ENCODE peak calls at places on chromosomes 12 and 14, in seven cellular contexts. One of them, this sample, is unnamed.
A peak's percentile ranks its signal among the peaks of the same experiment; 100 is the strongest.

GRCh38 chr12:2779281-2779680 is 15.5 kb upstream of the FKBP4 start:
- DNase-seq in GM12878: no peak
- DNase-seq in heart left ventricle: no peak
- DNase-seq in NB4: peak; percentile 54
- DNase-seq in thyroid gland: no peak
- DNase-seq in esophagus squamous epithelium: no peak
- DNase-seq in sigmoid colon: no peak
- DNase-seq in this sample: peak; percentile 41

GRCh38 chr14:105195533-105196227 is 14.6 kb upstream of the NUDT14 start:
- DNase-seq in GM12878: no peak
- DNase-seq in heart left ventricle: no peak
- DNase-seq in NB4: peak; percentile 57
- DNase-seq in thyroid gland: no peak
- DNase-seq in esophagus squamous epithelium: no peak
- DNase-seq in sigmoid colon: no peak
- DNase-seq in this sample: no peak

GRCh38 chr14:32826404-32827082 is 112.1 kb upstream of the NPAS3 start:
- DNase-seq in GM12878: no peak
- DNase-seq in heart left ventricle: peak; percentile 27
- DNase-seq in NB4: no peak
- DNase-seq in thyroid gland: peak; percentile 47
- DNase-seq in esophagus squamous epithelium: no peak
- DNase-seq in sigmoid colon: no peak
- DNase-seq in this sample: no peak

GRCh38 chr12:30595742-30596141 is 99.9 kb downstream of the IPO8 start:
- DNase-seq in GM12878: no peak
- DNase-seq in heart left ventricle: no peak
- DNase-seq in NB4: no peak
- DNase-seq in thyroid gland: no peak
- DNase-seq in esophagus squamous epithelium: no peak
- DNase-seq in sigmoid colon: no peak
- DNase-seq in this sample: no peak

GRCh38 chr12:56634242-56634836 is 4.2 kb upstream of the BAZ2A start:
- DNase-seq in GM12878: no peak
- DNase-seq in heart left ventricle: peak; percentile 30
- DNase-seq in NB4: peak; percentile 45
- DNase-seq in thyroid gland: peak; percentile 89
- DNase-seq in esophagus squamous epithelium: no peak
- DNase-seq in sigmoid colon: no peak
- DNase-seq in this sample: peak; percentile 77

GRCh38 chr14:66284346-66284745 is 201.8 kb upstream of the CCDC196 start:
- DNase-seq in GM12878: no peak
- DNase-seq in heart left ventricle: no peak
- DNase-seq in NB4: no peak
- DNase-seq in thyroid gland: no peak
- DNase-seq in esophagus squamous epithelium: no peak
- DNase-seq in sigmoid colon: no peak
- DNase-seq in this sample: no peak

GRCh38 chr12:93777249-93777648 is 100.1 kb downstream of the CRADD start:
- DNase-seq in GM12878: no peak
- DNase-seq in heart left ventricle: peak; percentile 43
- DNase-seq in NB4: no peak
- DNase-seq in thyroid gland: no peak
- DNase-seq in esophagus squamous epithelium: no peak
- DNase-seq in sigmoid colon: no peak
- DNase-seq in this sample: no peak

GRCh38 chr12:120466560-120467315 is 2.8 kb downstream of the SRSF9 start:
- DNase-seq in GM12878: no peak
- DNase-seq in heart left ventricle: peak; percentile 30
- DNase-seq in NB4: peak; percentile 78
- DNase-seq in thyroid gland: peak; percentile 20
- DNase-seq in esophagus squamous epithelium: no peak
- DNase-seq in sigmoid colon: no peak
- DNase-seq in this sample: peak; percentile 13

GRCh38 chr14:45359766-45360165 is 106.8 kb upstream of the MIS18BP1 start:
- DNase-seq in GM12878: no peak
- DNase-seq in heart left ventricle: no peak
- DNase-seq in NB4: no peak
- DNase-seq in thyroid gland: no peak
- DNase-seq in esophagus squamous epithelium: no peak
- DNase-seq in sigmoid colon: no peak
- DNase-seq in this sample: no peak

GRCh38 chr14:35814371-35815005 is 5.4 kb upstream of the RALGAPA1 start:
- DNase-seq in GM12878: no peak
- DNase-seq in heart left ventricle: peak; percentile 23
- DNase-seq in NB4: peak; percentile 72
- DNase-seq in thyroid gland: peak; percentile 37
- DNase-seq in esophagus squamous epithelium: no peak
- DNase-seq in sigmoid colon: no peak
- DNase-seq in this sample: peak; percentile 77

GRCh38 chr12:21526721-21527345 is 737 bp downstream of the SPX start:
- DNase-seq in GM12878: no peak
- DNase-seq in heart left ventricle: no peak
- DNase-seq in NB4: no peak
- DNase-seq in thyroid gland: no peak
- DNase-seq in esophagus squamous epithelium: no peak
- DNase-seq in sigmoid colon: no peak
- DNase-seq in this sample: no peak

GRCh38 chr12:92080390-92081285 is 65.0 kb downstream of the BTG1 start:
- DNase-seq in GM12878: no peak
- DNase-seq in heart left ventricle: no peak
- DNase-seq in NB4: peak; percentile 48
- DNase-seq in thyroid gland: no peak
- DNase-seq in esophagus squamous epithelium: no peak
- DNase-seq in sigmoid colon: no peak
- DNase-seq in this sample: no peak

GRCh38 chr14:70955543-70956480 is 48.6 kb downstream of the PCNX1 start:
- DNase-seq in GM12878: no peak
- DNase-seq in heart left ventricle: no peak
- DNase-seq in NB4: peak; percentile 68
- DNase-seq in thyroid gland: peak; percentile 15
- DNase-seq in esophagus squamous epithelium: no peak
- DNase-seq in sigmoid colon: no peak
- DNase-seq in this sample: no peak

GRCh38 chr14:91350813-91351507 is 66.7 kb downstream of the CCDC88C start:
- DNase-seq in GM12878: peak; percentile 91
- DNase-seq in heart left ventricle: no peak
- DNase-seq in NB4: peak; percentile 18
- DNase-seq in thyroid gland: no peak
- DNase-seq in esophagus squamous epithelium: no peak
- DNase-seq in sigmoid colon: no peak
- DNase-seq in this sample: no peak

GRCh38 chr12:13530966-13531365 is 334.4 kb downstream of the EMP1 start:
- DNase-seq in GM12878: no peak
- DNase-seq in heart left ventricle: no peak
- DNase-seq in NB4: no peak
- DNase-seq in thyroid gland: peak; percentile 78
- DNase-seq in esophagus squamous epithelium: no peak
- DNase-seq in sigmoid colon: no peak
- DNase-seq in this sample: peak; percentile 11

GRCh38 chr14:61533513-61534255 is 161.6 kb upstream of the HIF1A start:
- DNase-seq in GM12878: no peak
- DNase-seq in heart left ventricle: no peak
- DNase-seq in NB4: peak; percentile 34
- DNase-seq in thyroid gland: no peak
- DNase-seq in esophagus squamous epithelium: no peak
- DNase-seq in sigmoid colon: no peak
- DNase-seq in this sample: peak; percentile 32

GRCh38 chr12:76878045-76878898 is 547 bp downstream of the CSRP2 start:
- DNase-seq in GM12878: no peak
- DNase-seq in heart left ventricle: peak; percentile 13
- DNase-seq in NB4: peak; percentile 11
- DNase-seq in thyroid gland: peak; percentile 64
- DNase-seq in esophagus squamous epithelium: no peak
- DNase-seq in sigmoid colon: no peak
- DNase-seq in this sample: no peak

GRCh38 chr14:72902802-72903530 is 9.1 kb upstream of the DPF3 start:
- DNase-seq in GM12878: no peak
- DNase-seq in heart left ventricle: no peak
- DNase-seq in NB4: no peak
- DNase-seq in thyroid gland: no peak
- DNase-seq in esophagus squamous epithelium: no peak
- DNase-seq in sigmoid colon: no peak
- DNase-seq in this sample: no peak

GRCh38 chr12:113371808-113372207 is 13.4 kb downstream of the PLBD2 start:
- DNase-seq in GM12878: no peak
- DNase-seq in heart left ventricle: no peak
- DNase-seq in NB4: no peak
- DNase-seq in thyroid gland: no peak
- DNase-seq in esophagus squamous epithelium: no peak
- DNase-seq in sigmoid colon: no peak
- DNase-seq in this sample: no peak

GRCh38 chr12:108634225-108634795 is 616 bp upstream of the SELPLG start:
- DNase-seq in GM12878: no peak
- DNase-seq in heart left ventricle: no peak
- DNase-seq in NB4: peak; percentile 98
- DNase-seq in thyroid gland: no peak
- DNase-seq in esophagus squamous epithelium: no peak
- DNase-seq in sigmoid colon: no peak
- DNase-seq in this sample: peak; percentile 55

GRCh38 chr12:108633081-108633533 is 587 bp downstream of the SELPLG start:
- DNase-seq in GM12878: no peak
- DNase-seq in heart left ventricle: no peak
- DNase-seq in NB4: no peak
- DNase-seq in thyroid gland: no peak
- DNase-seq in esophagus squamous epithelium: no peak
- DNase-seq in sigmoid colon: peak; percentile 28
- DNase-seq in this sample: no peak

GRCh38 chr12:108635201-108635996 is 1.7 kb upstream of the SELPLG start:
- DNase-seq in GM12878: peak; percentile 99
- DNase-seq in heart left ventricle: no peak
- DNase-seq in NB4: peak; percentile 99
- DNase-seq in thyroid gland: no peak
- DNase-seq in esophagus squamous epithelium: no peak
- DNase-seq in sigmoid colon: no peak
- DNase-seq in this sample: peak; percentile 71

GRCh38 chr12:108635997-108636808 is 2.5 kb upstream of the SELPLG start:
- DNase-seq in GM12878: no peak
- DNase-seq in heart left ventricle: no peak
- DNase-seq in NB4: no peak
- DNase-seq in thyroid gland: no peak
- DNase-seq in esophagus squamous epithelium: no peak
- DNase-seq in sigmoid colon: no peak
- DNase-seq in this sample: no peak

DNA sequence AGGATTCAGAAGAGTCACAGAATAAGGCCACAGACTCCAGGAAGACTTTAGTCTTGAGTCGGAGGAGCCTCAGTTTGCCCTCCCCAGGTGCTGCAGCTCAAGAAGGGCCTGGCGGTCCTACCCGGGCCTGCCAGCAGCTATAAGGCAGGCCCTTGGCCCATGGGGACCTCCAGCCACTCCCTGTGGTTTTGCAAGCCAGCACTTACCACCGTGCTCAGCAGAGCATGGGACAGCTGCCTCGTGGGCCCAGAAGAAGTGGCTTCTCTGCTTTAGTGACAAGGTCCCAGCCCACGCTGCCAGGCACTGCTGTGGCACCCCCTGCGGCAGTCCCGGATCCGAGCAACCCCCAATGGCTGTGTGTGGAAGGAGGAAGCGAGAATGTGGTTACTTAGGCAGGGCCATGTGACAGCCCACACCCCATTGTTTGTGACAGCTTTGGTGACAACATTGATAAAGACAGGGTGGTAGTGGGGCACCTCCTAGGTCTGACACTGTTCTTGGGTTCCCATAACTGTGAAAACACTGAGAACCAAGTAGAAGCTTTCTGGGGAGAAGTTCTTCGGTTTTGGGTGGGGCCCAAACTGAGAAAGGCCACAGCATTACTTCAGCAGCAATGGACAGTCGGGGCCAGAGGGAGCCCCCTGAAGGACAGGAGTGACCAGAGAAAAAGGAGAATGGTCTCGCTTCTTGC is at the start of gene SELPLG:
- DNase-seq in GM12878: peak; percentile 99
- DNase-seq in heart left ventricle: peak; percentile 55
- DNase-seq in NB4: peak; percentile 98
- DNase-seq in thyroid gland: peak; percentile 75
- DNase-seq in esophagus squamous epithelium: peak; percentile 67
- DNase-seq in sigmoid colon: peak; percentile 81
- DNase-seq in this sample: peak; percentile 84
- H3K4me3 ChIP-seq in GM12878: peak within 1 kb of the TSS; percentile 76
- H3K4me3 ChIP-seq in heart left ventricle: peak within 1 kb of the TSS; percentile 43
- H3K4me3 ChIP-seq in NB4: peak within 1 kb of the TSS; percentile 45
- H3K4me3 ChIP-seq in thyroid gland: no peak within 1 kb of the TSS
- H3K4me3 ChIP-seq in esophagus squamous epithelium: peak within 1 kb of the TSS; percentile 12
- H3K4me3 ChIP-seq in sigmoid colon: no peak within 1 kb of the TSS
- H3K4me3 ChIP-seq in this sample: peak within 1 kb of the TSS; percentile 41

GRCh38 chr12:116697305-116698130 is 40.4 kb downstream of the SPRING1 start:
- DNase-seq in GM12878: no peak
- DNase-seq in heart left ventricle: peak; percentile 39
- DNase-seq in NB4: peak; percentile 68
- DNase-seq in thyroid gland: peak; percentile 66
- DNase-seq in esophagus squamous epithelium: no peak
- DNase-seq in sigmoid colon: no peak
- DNase-seq in this sample: no peak
- TF ChIP-seq CTCF in GM12878: peak; percentile 39
- TF ChIP-seq CTCF in heart left ventricle: peak; percentile 23
- TF ChIP-seq CTCF in NB4: peak; percentile 57
- TF ChIP-seq CTCF in thyroid gland: peak; percentile 18
- TF ChIP-seq CTCF in esophagus squamous epithelium: peak; percentile 21
- TF ChIP-seq CTCF in sigmoid colon: no peak
- TF ChIP-seq CTCF in this sample: no peak

GRCh38 chr12:109154485-109155438 is 38.4 kb downstream of the ACACB start:
- DNase-seq in GM12878: peak; percentile 12
- DNase-seq in heart left ventricle: peak; percentile 86
- DNase-seq in NB4: peak; percentile 92
- DNase-seq in thyroid gland: peak; percentile 84
- DNase-seq in esophagus squamous epithelium: peak; percentile 13
- DNase-seq in sigmoid colon: peak; percentile 96
- DNase-seq in this sample: peak; percentile 87
- TF ChIP-seq POLR2A in GM12878: peak; percentile 64
- TF ChIP-seq POLR2A in heart left ventricle: peak; percentile 52
- TF ChIP-seq POLR2A in NB4: peak; percentile 68
- TF ChIP-seq POLR2A in thyroid gland: no peak
- TF ChIP-seq POLR2A in esophagus squamous epithelium: peak; percentile 66
- TF ChIP-seq POLR2A in sigmoid colon: peak; percentile 27
- TF ChIP-seq POLR2A in this sample: peak; percentile 67

DNA sequence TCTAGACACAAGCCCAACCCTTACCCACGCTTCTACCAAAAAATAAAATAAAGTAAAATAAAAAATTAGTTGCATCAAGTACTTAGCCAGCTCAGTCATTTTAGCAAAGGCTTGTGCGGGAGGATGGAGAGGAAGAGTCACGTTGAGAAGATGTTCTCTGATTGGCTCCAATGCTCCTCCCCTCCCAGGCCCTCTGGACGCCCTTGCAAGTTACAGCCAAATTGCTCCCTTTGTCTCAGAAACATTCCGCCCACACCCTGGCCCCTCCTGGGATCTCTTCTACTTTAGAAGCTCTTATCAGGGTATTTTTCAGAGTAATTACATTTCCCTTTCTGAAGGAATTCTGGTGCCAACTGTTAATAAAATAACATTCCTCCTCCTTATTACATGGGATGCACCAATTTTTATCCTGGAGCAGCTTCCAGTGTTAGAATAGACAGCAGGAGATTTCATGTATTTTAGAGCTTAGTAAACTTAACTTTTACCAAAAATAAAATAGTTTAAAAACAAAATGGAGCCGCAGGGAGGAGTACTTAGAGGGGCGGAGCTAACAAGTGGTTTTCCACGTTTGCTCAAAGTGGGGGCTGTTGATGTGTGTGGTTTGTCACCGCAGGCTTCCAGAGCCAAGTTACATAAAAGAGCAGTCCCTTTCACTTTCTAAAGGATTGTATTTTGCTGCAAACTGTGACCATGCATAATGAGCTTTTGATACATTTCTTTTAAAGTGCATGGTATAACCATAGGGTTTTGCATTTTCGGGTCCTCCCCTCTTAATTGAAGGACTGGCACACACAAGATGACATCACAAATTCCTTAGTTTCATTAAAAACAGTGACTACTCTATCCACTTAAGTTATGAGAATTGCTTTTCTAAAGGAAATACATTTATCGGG is 71.7 kb upstream of the RAP1B start:
- DNase-seq in GM12878: peak; percentile 59
- DNase-seq in heart left ventricle: peak; percentile 81
- DNase-seq in NB4: peak; percentile 92
- DNase-seq in thyroid gland: peak; percentile 24
- DNase-seq in esophagus squamous epithelium: no peak
- DNase-seq in sigmoid colon: peak; percentile 80
- DNase-seq in this sample: peak; percentile 24
- H3K4me3 ChIP-seq in GM12878: no peak overlapping the region
- H3K4me3 ChIP-seq in heart left ventricle: peak overlapping the region; percentile 52
- H3K4me3 ChIP-seq in NB4: peak overlapping the region; percentile 41
- H3K4me3 ChIP-seq in thyroid gland: no peak overlapping the region
- H3K4me3 ChIP-seq in esophagus squamous epithelium: no peak overlapping the region
- H3K4me3 ChIP-seq in sigmoid colon: no peak overlapping the region
- H3K4me3 ChIP-seq in this sample: no peak overlapping the region

This sample was measured in transverse colon.